ENCODE peak calls at places on chromosome 1, in eight cellular contexts. H, D, N, A, P, J, C and F are unnamed samples.

GRCh38 chr1:54111624-54112023 is 41.2 kb downstream of the CDCP2 start:
- DNase-seq in H (no peak), D (no peak), N (no peak), A (no peak), P (no peak), J (no peak), C (no peak), F (no peak)

GRCh38 chr1:172089768-172090510 is 248.6 kb downstream of the DNM3 start:
- DNase-seq in H (peak), D (peak), N (peak), A (peak), P (peak), J (peak), C (peak), F (peak)

GRCh38 chr1:190864013-190864610 is 386.4 kb upstream of the BRINP3 start:
- DNase-seq in H (no peak), D (no peak), N (no peak), A (no peak), P (no peak), J (no peak), C (no peak), F (no peak)

GRCh38 chr1:240967070-240967724 is 355.2 kb upstream of the GREM2 start:
- DNase-seq in H (peak), D (peak), N (no peak), A (no peak), P (no peak), J (no peak), C (no peak), F (no peak)

GRCh38 chr1:216721878-216722277 is 1.4 kb downstream of the ESRRG start:
- DNase-seq in H (no peak), D (no peak), N (no peak), A (no peak), P (no peak), J (no peak), C (no peak), F (no peak)

GRCh38 chr1:147225193-147225730 is at the start of gene FMO5:
- DNase-seq in H (peak), D (peak), N (peak), A (peak), P (peak), J (peak), C (peak), F (no peak)

GRCh38 chr1:50972766-50973165 is 2.7 kb downstream of the CDKN2C start:
- DNase-seq in H (peak), D (no peak), N (no peak), A (no peak), P (no peak), J (no peak), C (no peak), F (no peak)

GRCh38 chr1:25117233-25117823 is 115.0 kb downstream of the SYF2 start:
- DNase-seq in H (no peak), D (no peak), N (no peak), A (no peak), P (peak), J (no peak), C (no peak), F (no peak)